ENCODE peak calls at places on chromosome 22, in ten cellular contexts. M is brain microvascular endothelial cell, P is HTR-8/SVneo, X is anterior cingulate cortex, Z is pons, Y is HEK293T, S is COLO829, A is myocyte, V is AG04449, Q is uterus. E is an unnamed sample.

GRCh38 chr22:27512283-27512761 is 289.2 kb downstream of the MN1 start:
- DNase-seq in M (peak), P (peak), X (no peak), Z (no peak), Y (no peak), S (no peak), A (peak), V (peak), Q (peak), E (peak)

GRCh38 chr22:50525991-50526848 is 822 bp upstream of the SCO2 start:
- DNase-seq in M (peak), P (peak), X (no peak), Z (peak), Y (peak), S (peak), A (peak), V (no peak), Q (peak), E (no peak)

GRCh38 chr22:24214467-24215285 is 30.2 kb downstream of the GGT5 start:
- DNase-seq in M (no peak), P (no peak), X (no peak), Z (no peak), Y (no peak), S (no peak), A (no peak), V (no peak), Q (no peak), E (no peak)

GRCh38 chr22:49092751-49093150 is 734.9 kb downstream of the BRD1 start:
- DNase-seq in M (no peak), P (no peak), X (no peak), Z (no peak), Y (no peak), S (no peak), A (no peak), V (no peak), Q (no peak), E (no peak)

GRCh38 chr22:37418627-37419369 is 8.5 kb downstream of the ELFN2 start:
- DNase-seq in M (no peak), P (no peak), X (no peak), Z (no peak), Y (no peak), S (no peak), A (no peak), V (no peak), Q (no peak), E (no peak)

GRCh38 chr22:46238541-46238940 is 11.6 kb downstream of the CDPF1 start:
- DNase-seq in M (no peak), P (no peak), X (no peak), Z (peak), Y (no peak), S (no peak), A (no peak), V (no peak), Q (no peak), E (no peak)

GRCh38 chr22:36546092-36546804 is 17.3 kb upstream of the EIF3D start:
- DNase-seq in M (peak), P (peak), X (no peak), Z (peak), Y (peak), S (peak), A (peak), V (no peak), Q (no peak), E (no peak)

GRCh38 chr22:41781508-41781906 is 19.0 kb upstream of the CCDC134 start:
- DNase-seq in M (no peak), P (no peak), X (no peak), Z (no peak), Y (no peak), S (no peak), A (no peak), V (no peak), Q (no peak), E (no peak)

GRCh38 chr22:23219787-23220484 is 39.6 kb downstream of the BCR start:
- DNase-seq in M (peak), P (no peak), X (no peak), Z (no peak), Y (no peak), S (no peak), A (peak), V (no peak), Q (no peak), E (no peak)

GRCh38 chr22:38406617-38407016 is 48.4 kb downstream of the KCNJ4 start:
- DNase-seq in M (no peak), P (no peak), X (no peak), Z (no peak), Y (no peak), S (no peak), A (no peak), V (no peak), Q (no peak), E (no peak)

GRCh38 chr22:28628766-28629165 is 50.9 kb downstream of the TTC28 start:
- DNase-seq in M (no peak), P (no peak), X (no peak), Z (no peak), Y (no peak), S (no peak), A (no peak), V (no peak), Q (no peak), E (no peak)

GRCh38 chr22:49155809-49156580 is 671.7 kb downstream of the BRD1 start:
- DNase-seq in M (no peak), P (no peak), X (no peak), Z (no peak), Y (no peak), S (peak), A (no peak), V (no peak), Q (no peak), E (no peak)

GRCh38 chr22:38824587-38824986 is 19.2 kb downstream of the NPTXR start:
- DNase-seq in M (peak), P (peak), X (no peak), Z (peak), Y (peak), S (peak), A (peak), V (no peak), Q (no peak), E (no peak)

GRCh38 chr22:37176464-37177061 is 11.5 kb downstream of the C1QTNF6 start:
- DNase-seq in M (peak), P (no peak), X (no peak), Z (peak), Y (no peak), S (no peak), A (peak), V (no peak), Q (peak), E (no peak)

GRCh38 chr22:25643232-25644000 is 78.9 kb downstream of the GRK3 start:
- DNase-seq in M (no peak), P (no peak), X (no peak), Z (no peak), Y (no peak), S (no peak), A (no peak), V (no peak), Q (no peak), E (no peak)

GRCh38 chr22:24455751-24456426 is 28.5 kb downstream of the ADORA2A start:
- DNase-seq in M (no peak), P (no peak), X (no peak), Z (no peak), Y (no peak), S (peak), A (no peak), V (no peak), Q (no peak), E (no peak)

GRCh38 chr22:48628891-48629559 is 1198.6 kb downstream of the BRD1 start:
- DNase-seq in M (no peak), P (no peak), X (no peak), Z (no peak), Y (no peak), S (no peak), A (no peak), V (no peak), Q (no peak), E (no peak)

GRCh38 chr22:30511109-30511508 is 5.6 kb upstream of the SEC14L4 start:
- DNase-seq in M (no peak), P (no peak), X (no peak), Z (no peak), Y (no peak), S (no peak), A (no peak), V (no peak), Q (no peak), E (no peak)

GRCh38 chr22:16955678-16956210 is 52.3 kb downstream of the GAB4 start:
- DNase-seq in M (no peak), P (no peak), X (no peak), Z (peak), Y (peak), S (peak), A (no peak), V (no peak), Q (no peak), E (no peak)

GRCh38 chr22:42080287-42080686 is 787 bp downstream of the SMDT1 start:
- DNase-seq in M (peak), P (no peak), X (no peak), Z (peak), Y (peak), S (no peak), A (peak), V (no peak), Q (no peak), E (no peak)

GRCh38 chr22:44025171-44026065 is 1.3 kb downstream of the PARVB start:
- DNase-seq in M (no peak), P (no peak), X (no peak), Z (peak), Y (no peak), S (no peak), A (no peak), V (no peak), Q (peak), E (no peak)

GRCh38 chr22:26756675-26757293 is 99.4 kb downstream of the MIAT start:
- DNase-seq in M (peak), P (peak), X (no peak), Z (peak), Y (peak), S (peak), A (peak), V (no peak), Q (peak), E (no peak)

GRCh38 chr22:50276143-50276542 is 6.0 kb upstream of the MAPK11 start:
- DNase-seq in M (no peak), P (no peak), X (peak), Z (peak), Y (peak), S (no peak), A (peak), V (no peak), Q (no peak), E (no peak)

GRCh38 chr22:19641254-19641982 is 72.9 kb upstream of the SEPTIN5 start:
- DNase-seq in M (no peak), P (no peak), X (no peak), Z (no peak), Y (peak), S (no peak), A (no peak), V (no peak), Q (no peak), E (no peak)

E was measured in GM04503.